ENCODE peak calls at places on chromosome 7, in five cellular contexts. R is NCI-H774, H is COR-L47, F is mucosa of descending colon, W is hepatocyte. O is an unnamed sample.

GRCh38 chr7:94368371-94368791 is 26.3 kb upstream of the COL1A2 start:
- DNase-seq in R (no peak), H (peak; percentile 44), F (no peak), W (peak; percentile 77), O (no peak)

GRCh38 chr7:97819161-97819560 is 53.0 kb downstream of the ASNS start:
- DNase-seq in H (peak; percentile 26), R (no peak), F (no peak), W (no peak), O (no peak)

GRCh38 chr7:13979671-13980438 is 9.6 kb downstream of the ETV1 start:
- DNase-seq in W (no peak), R (no peak), F (no peak), H (no peak), O (no peak)

GRCh38 chr7:104793066-104793465 is 220.9 kb upstream of the KMT2E start:
- DNase-seq in R (no peak), W (no peak), F (no peak), H (no peak), O (no peak)

GRCh38 chr7:70579397-70580097 is 552.4 kb upstream of the GALNT17 start:
- DNase-seq in H (no peak), W (no peak), F (no peak), R (no peak), O (no peak)

GRCh38 chr7:56097700-56098099 is 4.9 kb upstream of the PHKG1 start:
- DNase-seq in W (no peak), H (no peak), F (no peak), R (no peak), O (no peak)

GRCh38 chr7:157910446-157910845 is 573.6 kb downstream of the DNAJB6 start:
- DNase-seq in R (no peak), F (no peak), W (no peak), H (no peak), O (no peak)

GRCh38 chr7:158816271-158816670 is 13.0 kb downstream of the ESYT2 start:
- DNase-seq in F (no peak), H (no peak), W (peak; percentile 19), R (no peak), O (no peak)

GRCh38 chr7:120272261-120272895 is 597 bp upstream of the KCND2 start:
- DNase-seq in R (peak; percentile 64), W (peak; percentile 67), H (peak; percentile 79), F (no peak), O (no peak)

GRCh38 chr7:107119376-107120100 is 49.3 kb upstream of the HBP1 start:
- DNase-seq in W (no peak), H (no peak), F (no peak), R (no peak), O (no peak)

GRCh38 chr7:6536262-6536770 is 14.9 kb downstream of the GRID2IP start:
- DNase-seq in F (no peak), W (no peak), H (no peak), R (no peak), O (no peak)

GRCh38 chr7:75795831-75796285 is 17.7 kb downstream of the CCL24 start:
- DNase-seq in R (no peak), W (peak; percentile 40), F (no peak), H (no peak), O (no peak)

GRCh38 chr7:151490706-151491105 is 29.0 kb downstream of the RHEB start:
- DNase-seq in W (no peak), H (no peak), R (no peak), F (no peak), O (no peak)

GRCh38 chr7:94888542-94888941 is 18.9 kb upstream of the PPP1R9A start:
- DNase-seq in R (peak; percentile 3), H (peak; percentile 45), W (peak; percentile 40), F (no peak), O (no peak)

O was measured in T-cell.